ENCODE peak calls at places on chromosomes 12 and 14, in five cellular contexts. U, T, L, N and V are unnamed samples.

GRCh38 chr12:26239508-26240328 is 44.3 kb downstream of the SSPN start:
- DNase-seq in U (no peak), T (no peak), L (no peak), N (no peak), V (no peak)

GRCh38 chr14:39109893-39110715 is 4.0 kb upstream of the GEMIN2 start:
- DNase-seq in U (no peak), T (no peak), L (no peak), N (no peak), V (no peak)

GRCh38 chr12:84507914-84508313 is 404.7 kb downstream of the SLC6A15 start:
- DNase-seq in U (no peak), T (no peak), L (no peak), N (no peak), V (no peak)

GRCh38 chr14:35742032-35742371 is 67.1 kb downstream of the RALGAPA1 start:
- DNase-seq in U (no peak), T (no peak), L (no peak), N (no peak), V (no peak)

GRCh38 chr12:66629138-66629880 is 49.6 kb downstream of the GRIP1 start:
- DNase-seq in U (no peak), T (no peak), L (no peak), N (no peak), V (no peak)

GRCh38 chr12:3805058-3805457 is 52.1 kb upstream of the CRACR2A start:
- DNase-seq in U (no peak), T (no peak), L (no peak), N (no peak), V (no peak)

GRCh38 chr14:77882098-77882497 is 82.2 kb downstream of the ADCK1 start:
- DNase-seq in U (peak; percentile 11), T (no peak), L (no peak), N (no peak), V (no peak)

GRCh38 chr14:24332094-24332983 is 2.5 kb downstream of the ADCY4 start:
- DNase-seq in U (peak; percentile 87), T (peak; percentile 34), L (no peak), N (peak; percentile 81), V (peak; percentile 82)

GRCh38 chr12:33876618-33877017 is 145.7 kb upstream of the ALG10 start:
- DNase-seq in U (no peak), T (no peak), L (no peak), N (no peak), V (no peak)

GRCh38 chr12:48750769-48751356 is 34.4 kb upstream of the CCNT1 start:
- DNase-seq in U (no peak), T (no peak), L (no peak), N (no peak), V (no peak)

GRCh38 chr12:112433551-112433950 is 14.8 kb downstream of the PTPN11 start:
- DNase-seq in U (no peak), T (no peak), L (no peak), N (no peak), V (no peak)

GRCh38 chr14:79411403-79412174 is 799.7 kb downstream of the DIO2 start:
- DNase-seq in U (no peak), T (no peak), L (no peak), N (no peak), V (no peak)

GRCh38 chr14:55847766-55848165 is 267.8 kb downstream of the KTN1 start:
- DNase-seq in U (no peak), T (no peak), L (no peak), N (no peak), V (no peak)

GRCh38 chr14:74647061-74647833 is 35.2 kb upstream of the LTBP2 start:
- DNase-seq in U (no peak), T (no peak), L (no peak), N (no peak), V (no peak)

GRCh38 chr12:97616936-97617335 is 154.3 kb downstream of the RMST start:
- DNase-seq in U (no peak), T (no peak), L (no peak), N (no peak), V (no peak)

GRCh38 chr12:132736378-132736777 is 25.3 kb downstream of the ANKLE2 start:
- DNase-seq in U (no peak), T (no peak), L (no peak), N (no peak), V (no peak)

GRCh38 chr14:101623685-101624444 is 62.6 kb downstream of the DIO3 start:
- DNase-seq in U (no peak), T (no peak), L (peak; percentile 78), N (no peak), V (no peak)

GRCh38 chr12:10067942-10068341 is 30.8 kb downstream of the CLEC1A start:
- DNase-seq in U (no peak), T (no peak), L (no peak), N (no peak), V (no peak)
- TF ChIP-seq EP300 in U (no peak), T (no peak), L (no peak), N (no peak), V (no peak)

GRCh38 chr12:117574655-117575054 is 213.2 kb upstream of the NOS1 start:
- DNase-seq in U (no peak), T (no peak), L (no peak), N (no peak), V (no peak)

GRCh38 chr12:117580718-117581062 is 219.3 kb upstream of the NOS1 start:
- DNase-seq in U (peak; percentile 16), T (peak; percentile 77), L (no peak), N (peak; percentile 90), V (no peak)

GRCh38 chr12:117576053-117576452 is 214.6 kb upstream of the NOS1 start:
- DNase-seq in U (no peak), T (no peak), L (no peak), N (no peak), V (no peak)

GRCh38 chr12:117579939-117580717 is 218.7 kb upstream of the NOS1 start:
- DNase-seq in U (no peak), T (no peak), L (no peak), N (no peak), V (no peak)

DNA sequence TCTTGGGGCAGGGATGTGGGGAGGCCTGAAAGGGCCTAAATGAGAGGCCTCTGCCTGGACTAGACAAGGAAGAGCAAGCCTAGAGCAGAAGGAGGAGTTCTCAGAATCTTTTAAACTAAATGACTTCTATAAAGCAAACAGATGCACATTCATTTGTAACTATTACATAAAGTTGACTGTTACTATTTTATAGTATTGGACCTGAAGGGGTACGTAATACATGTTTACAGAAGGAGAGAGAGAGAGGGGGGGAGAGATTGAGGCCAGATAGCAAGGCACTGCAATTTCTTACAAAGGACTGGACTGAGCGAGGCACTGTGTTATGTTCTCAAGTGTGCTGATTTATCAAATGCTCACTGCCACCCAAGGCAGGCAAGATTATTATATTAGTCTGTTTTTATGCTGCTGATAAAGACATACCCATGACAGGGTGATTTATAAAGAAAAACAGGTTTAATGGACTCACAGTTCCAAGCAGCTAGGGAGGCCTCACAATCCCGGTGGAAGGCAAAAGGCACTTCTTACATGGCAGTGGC is 215.8 kb upstream of the NOS1 start:
- DNase-seq in U (no peak), T (no peak), L (no peak), N (no peak), V (no peak)
- TF ChIP-seq POLR2AphosphoS5 in U (no peak), T (no peak), L (no peak), N (no peak), V (no peak)

DNA sequence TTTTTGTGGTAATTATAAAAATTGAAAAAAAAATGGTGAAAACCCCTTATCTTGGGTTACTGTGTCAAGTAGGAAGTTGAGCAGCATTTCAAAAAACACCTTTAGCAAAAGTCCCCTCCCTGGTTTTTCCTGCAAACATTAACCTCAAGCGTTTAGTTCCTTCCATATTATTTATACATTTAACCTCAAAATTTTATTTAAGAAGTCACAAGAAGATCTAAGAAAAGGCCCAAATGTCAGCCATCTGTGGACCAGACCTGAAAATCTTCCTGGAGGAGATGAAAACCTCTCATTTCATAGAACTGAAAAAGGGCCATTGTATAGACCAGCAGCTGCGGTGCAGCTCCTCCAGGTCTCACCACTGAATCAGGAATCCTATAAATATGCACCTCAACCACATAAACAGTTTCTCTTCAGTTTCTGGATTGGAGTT is 40.4 kb upstream of the BTG1 start:
- DNase-seq in U (no peak), T (no peak), L (no peak), N (no peak), V (no peak)
- H3K4me1 ChIP-seq in U (no peaks in the 10 kb centered on the region), T (no peaks in the 10 kb centered on the region), L (no peaks in the 10 kb centered on the region), N (no peaks in the 10 kb centered on the region), V (no peaks in the 10 kb centered on the region)

GRCh38 chr12:80032967-80033366 is 66.4 kb upstream of the OTOGL start:
- DNase-seq in U (no peak), T (no peak), L (no peak), N (no peak), V (no peak)

GRCh38 chr12:80031229-80031628 is 68.1 kb upstream of the OTOGL start:
- DNase-seq in U (no peak), T (no peak), L (no peak), N (no peak), V (no peak)

GRCh38 chr12:80038062-80038560 is 61.2 kb upstream of the OTOGL start:
- DNase-seq in U (no peak), T (no peak), L (no peak), N (no peak), V (no peak)

GRCh38 chr12:80033457-80033856 is 65.9 kb upstream of the OTOGL start:
- DNase-seq in U (no peak), T (no peak), L (no peak), N (no peak), V (no peak)
- TF ChIP-seq EP300 in U (no peak), T (no peak), L (no peak), N (no peak), V (no peak)

DNA sequence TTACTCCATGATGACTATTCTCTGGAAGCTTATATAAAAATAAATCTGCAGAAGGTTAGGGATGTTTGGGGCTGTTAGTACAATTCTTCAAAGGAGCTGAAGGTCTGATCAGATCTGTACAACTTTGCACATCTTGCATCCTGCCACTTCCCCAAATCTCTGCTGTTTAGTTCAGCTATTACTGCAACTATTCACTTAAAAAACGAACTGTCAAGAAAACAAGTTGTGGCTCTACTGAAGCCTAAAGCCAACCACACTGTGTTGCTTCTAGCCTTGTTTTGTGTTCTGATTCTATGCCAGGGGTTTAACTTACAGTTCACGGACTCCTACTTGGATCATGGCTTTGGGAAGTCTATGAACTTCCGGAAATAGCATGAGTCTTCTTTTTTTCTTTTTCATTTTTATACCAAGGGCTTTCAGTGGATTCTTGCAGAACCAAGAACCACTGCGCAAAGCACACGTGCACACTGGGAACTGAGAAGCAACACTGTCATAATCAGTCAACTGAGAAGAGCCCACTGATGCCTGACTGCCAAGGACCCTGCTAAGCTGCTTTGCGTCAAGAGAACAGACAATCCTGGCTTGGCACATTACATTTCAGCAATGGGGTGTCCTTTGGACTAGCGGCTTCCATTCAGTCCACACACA is 66.3 kb upstream of the EEA1 start:
- DNase-seq in U (no peak), T (no peak), L (no peak), N (no peak), V (no peak)
- TF ChIP-seq POLR2AphosphoS5 in U (no peak), T (no peak), L (no peak), N (no peak), V (no peak)

GRCh38 chr12:52945389-52946232 is 3.3 kb upstream of the KRT18 start:
- DNase-seq in U (peak; percentile 44), T (peak; percentile 53), L (no peak), N (peak; percentile 16), V (peak; percentile 62)
- H3K4me1 ChIP-seq in U (peaks cover 12% of the 10 kb centered on the region), T (peaks cover 32% of the 10 kb centered on the region), L (peaks cover 16% of the 10 kb centered on the region), N (peaks cover 58% of the 10 kb centered on the region), V (peaks cover 48% of the 10 kb centered on the region)